ENCODE peak calls at places on chromosomes 5 and 9, in nine cellular contexts. O is IMR-90, Z is ovary, S is HCT116, D is H1, G is adrenal gland, W is HepG2, Y is heart left ventricle, P is lower leg skin. H is an unnamed sample.

GRCh38 chr5:142342128-142342981 is 17.5 kb upstream of the SPRY4 start:
- DNase-seq in O (peak), Z (no peak), S (no peak), D (no peak), G (peak), W (peak), Y (peak), P (no peak), H (no peak)

GRCh38 chr5:3349704-3350565 is 245.7 kb upstream of the IRX1 start:
- DNase-seq in O (no peak), Z (no peak), S (no peak), D (no peak), G (no peak), W (no peak), Y (no peak), P (peak), H (no peak)

GRCh38 chr9:99169982-99170761 is 51.6 kb downstream of the ALG2 start:
- DNase-seq in O (no peak), Z (no peak), S (no peak), D (no peak), G (no peak), W (no peak), Y (no peak), P (no peak), H (no peak)

GRCh38 chr5:27702339-27702820 is 664.0 kb upstream of the CDH9 start:
- DNase-seq in O (no peak), Z (no peak), S (no peak), D (no peak), G (no peak), W (no peak), Y (no peak), P (no peak), H (no peak)

GRCh38 chr9:78713746-78714405 is 417.0 kb downstream of the PSAT1 start:
- DNase-seq in O (peak), Z (no peak), S (no peak), D (no peak), G (no peak), W (no peak), Y (no peak), P (no peak), H (no peak)

GRCh38 chr5:151773979-151774378 is 2.2 kb downstream of the G3BP1 start:
- DNase-seq in O (no peak), Z (no peak), S (no peak), D (no peak), G (no peak), W (no peak), Y (no peak), P (no peak), H (no peak)

GRCh38 chr5:131475416-131476045 is 159.5 kb downstream of the RAPGEF6 start:
- DNase-seq in O (peak), Z (no peak), S (no peak), D (no peak), G (no peak), W (no peak), Y (no peak), P (no peak), H (no peak)

GRCh38 chr5:151598984-151599383 is 7.9 kb upstream of the FAT2 start:
- DNase-seq in O (no peak), Z (no peak), S (no peak), D (no peak), G (no peak), W (no peak), Y (no peak), P (no peak), H (no peak)

DNA sequence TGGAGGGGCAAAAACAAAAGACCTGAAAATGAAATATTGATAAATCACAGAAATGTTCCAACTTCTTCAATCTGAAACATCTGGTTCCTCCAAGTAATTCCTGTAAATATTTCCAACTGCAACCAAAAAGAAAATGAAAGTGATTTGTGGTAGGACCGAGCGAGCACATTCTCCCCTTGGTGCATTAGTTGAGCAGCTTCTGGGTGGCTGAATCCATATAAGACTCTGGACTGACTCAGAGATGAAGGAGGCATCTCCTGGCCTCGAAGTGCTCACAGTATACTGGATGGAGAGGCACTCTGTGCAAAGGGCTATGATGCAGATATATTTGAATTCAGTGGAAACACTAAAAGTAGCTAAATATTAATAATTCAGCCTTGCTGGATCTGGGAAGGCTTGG is 265.0 kb downstream of the MARCHF11 start:
- DNase-seq in O (peak), Z (no peak), S (no peak), D (no peak), G (no peak), W (no peak), Y (no peak), P (no peak), H (no peak)
- H3K4me3 ChIP-seq in O (no peak), Z (peak), S (no peak), D (no peak), G (no peak), W (no peak), Y (peak), P (no peak), H (peak)

DNA sequence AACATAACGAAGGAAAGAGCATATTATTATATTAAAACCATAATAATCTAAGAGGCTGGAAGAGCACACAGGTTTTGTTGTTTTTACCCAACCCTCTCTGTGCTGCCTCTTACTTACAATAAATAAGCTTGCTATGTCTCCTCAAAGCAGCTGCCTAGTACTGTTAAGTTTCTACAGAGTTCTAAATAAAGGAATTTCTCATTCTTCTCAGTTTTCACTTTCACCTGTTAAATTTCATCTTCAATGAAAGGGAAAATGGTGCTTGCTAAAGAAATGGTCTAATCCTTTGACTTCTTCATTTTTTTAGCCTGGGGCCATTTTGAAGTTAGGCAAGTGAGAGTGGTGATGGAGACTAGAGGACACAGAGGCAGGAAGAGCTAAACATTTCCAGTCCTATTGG is 396.1 kb downstream of the MAN2A1 start:
- DNase-seq in O (no peak), Z (no peak), S (no peak), D (no peak), G (no peak), W (no peak), Y (no peak), P (no peak), H (no peak)
- TF ChIP-seq POLR2A in O (no peak), Z (no peak), S (no peak), D (no peak), G (no peak), W (no peak), Y (no peak), P (no peak), H (no peak)

DNA sequence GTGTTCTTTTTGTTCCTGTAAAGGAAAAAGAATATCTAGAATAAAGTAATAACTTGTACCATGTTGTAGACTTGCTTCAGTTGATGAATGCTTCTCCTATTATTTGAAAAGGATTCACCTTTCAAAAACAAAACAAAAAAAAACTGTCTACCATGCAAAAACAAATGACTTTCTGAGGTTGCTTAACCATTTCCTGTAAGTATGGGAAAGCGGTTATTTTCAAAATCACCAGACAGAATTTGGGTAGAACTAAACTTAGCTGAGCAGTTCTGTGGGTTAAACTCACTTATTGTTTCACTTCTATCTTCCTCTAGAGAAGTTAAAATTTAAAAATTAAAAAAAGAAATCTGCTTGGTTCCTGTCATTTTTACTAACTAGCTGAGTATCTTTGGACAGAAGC is 25.2 kb downstream of the LNPEP start:
- DNase-seq in O (no peak), Z (no peak), S (no peak), D (no peak), G (no peak), W (no peak), Y (no peak), P (no peak), H (no peak)
- H3K4me3 ChIP-seq in O (no peak), Z (no peak), S (no peak), D (no peak), G (no peak), W (no peak), Y (no peak), P (no peak), H (no peak)

GRCh38 chr5:56410696-56411095 is 177.6 kb upstream of the ANKRD55 start:
- DNase-seq in O (no peak), Z (no peak), S (no peak), D (no peak), G (no peak), W (no peak), Y (no peak), P (no peak), H (no peak)
- TF ChIP-seq POLR2A in O (no peak), Z (no peak), S (no peak), D (no peak), G (no peak), W (no peak), Y (no peak), P (no peak), H (no peak)

DNA sequence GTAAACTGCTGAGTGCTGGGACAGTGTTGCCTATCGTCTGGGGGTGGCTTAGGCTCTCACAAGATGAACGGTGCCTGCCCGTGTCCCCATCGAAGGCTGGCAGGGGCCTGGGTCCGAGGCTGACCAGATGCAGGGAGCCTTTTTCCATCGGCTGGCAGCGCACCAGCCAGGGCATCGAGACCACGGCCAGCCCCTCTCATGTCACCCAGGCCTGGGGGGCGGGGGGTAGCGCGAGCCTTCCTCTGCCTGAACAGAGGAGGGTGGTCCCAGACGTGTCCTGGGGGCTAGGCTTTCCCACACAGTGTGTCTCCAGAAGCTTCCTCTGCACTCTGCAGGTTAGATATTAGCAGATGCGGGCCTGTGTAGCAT is 17.3 kb downstream of the FGD3 start:
- DNase-seq in O (no peak), Z (no peak), S (no peak), D (no peak), G (no peak), W (no peak), Y (no peak), P (peak), H (no peak)
- H3K4me3 ChIP-seq in O (no peak), Z (no peak), S (no peak), D (no peak), G (no peak), W (peak), Y (peak), P (no peak), H (no peak)

GRCh38 chr5:113293068-113293571 is 141.7 kb downstream of the TSSK1B start:
- DNase-seq in O (peak), Z (peak), S (no peak), D (peak), G (no peak), W (no peak), Y (no peak), P (no peak), H (no peak)

GRCh38 chr5:113292535-113292934 is 142.3 kb downstream of the TSSK1B start:
- DNase-seq in O (peak), Z (no peak), S (no peak), D (no peak), G (no peak), W (no peak), Y (no peak), P (no peak), H (no peak)

GRCh38 chr5:113295111-113295539 is 139.7 kb downstream of the TSSK1B start:
- DNase-seq in O (no peak), Z (no peak), S (no peak), D (no peak), G (no peak), W (no peak), Y (no peak), P (no peak), H (no peak)

GRCh38 chr5:113293613-113294340 is 141.0 kb downstream of the TSSK1B start:
- DNase-seq in O (peak), Z (peak), S (no peak), D (peak), G (no peak), W (no peak), Y (peak), P (peak), H (no peak)

GRCh38 chr5:113294341-113295110 is 140.3 kb downstream of the TSSK1B start:
- DNase-seq in O (peak), Z (peak), S (peak), D (peak), G (peak), W (no peak), Y (peak), P (peak), H (peak)
- TF ChIP-seq POLR2A in O (peak), Z (peak), S (peak), D (no peak), G (peak), W (no peak), Y (peak), P (peak), H (peak)

DNA sequence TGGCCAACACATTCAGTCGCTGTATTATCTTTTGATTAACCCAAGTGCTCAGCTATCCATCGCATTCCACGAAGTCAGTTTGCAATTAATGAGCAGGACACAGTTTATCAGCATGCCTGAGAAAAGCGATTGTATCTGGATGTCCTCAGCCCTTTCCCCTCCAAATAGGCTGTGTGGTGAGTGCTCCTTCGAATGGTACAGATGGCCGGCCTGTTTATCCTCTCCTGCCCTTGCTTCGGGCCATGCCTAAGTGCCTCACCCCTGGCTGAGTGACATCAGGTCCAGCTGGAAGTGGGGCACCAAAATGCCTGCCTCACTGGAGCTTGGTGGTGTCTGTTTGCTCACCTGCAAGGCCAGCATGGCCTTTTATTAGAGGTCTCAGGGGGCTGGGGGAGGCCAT is 317.3 kb downstream of the GADD45G start:
- DNase-seq in O (no peak), Z (no peak), S (no peak), D (no peak), G (no peak), W (no peak), Y (no peak), P (peak), H (no peak)
- H3K4me3 ChIP-seq in O (no peak), Z (no peak), S (no peak), D (no peak), G (no peak), W (no peak), Y (no peak), P (no peak), H (no peak)

DNA sequence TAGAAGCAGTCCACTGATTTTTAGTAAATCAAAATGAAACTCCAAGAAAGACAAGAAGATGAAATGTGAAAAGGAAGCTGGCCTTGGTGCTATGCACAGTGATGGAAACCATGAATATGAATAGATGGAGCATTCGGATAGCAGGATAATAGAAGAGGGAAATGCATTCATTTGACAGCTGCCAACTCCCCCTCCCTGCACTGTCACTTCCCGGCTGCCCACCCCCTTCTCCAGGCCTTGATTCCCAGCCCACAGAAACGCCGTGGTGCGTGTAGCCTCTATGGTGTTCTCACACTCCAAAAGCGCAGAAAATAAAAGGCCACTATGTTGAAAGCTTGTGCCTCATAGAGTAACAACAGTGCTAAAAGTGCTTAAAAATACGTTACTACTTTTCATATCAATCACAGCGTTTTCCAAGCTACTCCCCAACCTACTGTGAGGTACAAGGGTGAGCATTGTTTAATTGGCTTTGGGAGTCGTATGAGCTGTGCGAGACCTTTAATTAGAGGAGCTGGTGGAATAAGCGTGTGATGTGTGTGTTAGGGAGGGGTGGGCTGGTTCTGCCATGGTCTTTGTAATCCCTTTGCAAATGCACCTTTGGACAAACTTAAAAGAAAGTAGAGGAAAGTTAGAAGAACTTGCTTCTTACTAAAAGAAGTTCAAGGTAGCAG is 26.1 kb upstream of the IFNK start:
- DNase-seq in O (no peak), Z (no peak), S (no peak), D (no peak), G (no peak), W (no peak), Y (no peak), P (no peak), H (no peak)
- TF ChIP-seq POLR2A in O (no peak), Z (no peak), S (no peak), D (no peak), G (no peak), W (no peak), Y (no peak), P (no peak), H (no peak)

DNA sequence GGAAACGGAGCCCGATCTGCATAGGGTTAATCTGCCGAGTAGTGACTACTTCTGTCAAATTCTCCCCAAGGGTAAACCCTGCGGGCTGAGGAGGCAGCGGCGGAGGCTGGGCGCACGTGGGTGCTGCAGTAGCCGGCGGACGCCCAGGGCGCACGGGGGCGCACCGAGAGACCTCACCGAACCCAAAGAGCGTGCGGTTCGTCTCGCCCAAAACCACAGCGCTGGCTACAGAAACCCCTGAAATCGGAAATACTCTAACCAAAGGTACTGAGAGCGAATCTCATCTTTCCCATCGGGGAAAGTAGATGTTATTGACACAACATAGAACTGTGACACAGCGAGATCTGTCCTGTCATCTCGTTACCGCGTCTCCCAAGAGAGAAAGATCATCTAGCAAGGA is 56.0 kb upstream of the SHC3 start:
- DNase-seq in O (peak), Z (no peak), S (no peak), D (peak), G (peak), W (no peak), Y (no peak), P (no peak), H (no peak)
- H3K4me3 ChIP-seq in O (peak), Z (no peak), S (no peak), D (peak), G (no peak), W (no peak), Y (peak), P (no peak), H (no peak)